ENCODE peak calls at places on chromosomes 13 and 19, in six cellular contexts. J is CD8-positive, alpha-beta memory T cell; O is astrocyte; T is pancreas; R is sigmoid colon; S is cardiac muscle cell. N is an unnamed sample.
A peak's percentile ranks its signal among the peaks of the same experiment; 100 is the strongest.

GRCh38 chr13:99380402-99380801 is 73.2 kb upstream of the GPR183 start:
- DNase-seq in J (no peak), O (no peak), T (no peak), R (no peak), S (no peak), N (no peak)

GRCh38 chr13:43085545-43085944 is 62.2 kb downstream of the DNAJC15 start:
- DNase-seq in J (no peak), O (peak; percentile 14), T (no peak), R (no peak), S (peak; percentile 42), N (no peak)

GRCh38 chr19:17227798-17228367 is 1.9 kb downstream of the OCEL1 start:
- DNase-seq in J (no peak), O (no peak), T (no peak), R (no peak), S (no peak), N (no peak)

GRCh38 chr19:27890696-27891095 is 1322.3 kb downstream of the UQCRFS1 start:
- DNase-seq in J (no peak), O (no peak), T (no peak), R (no peak), S (no peak), N (no peak)

GRCh38 chr13:51950722-51951121 is 60.5 kb downstream of the ATP7B start:
- DNase-seq in J (peak; percentile 38), O (no peak), T (no peak), R (no peak), S (no peak), N (no peak)

GRCh38 chr19:39915101-39915847 is 19.2 kb downstream of the FCGBP start:
- DNase-seq in J (no peak), O (no peak), T (no peak), R (no peak), S (no peak), N (no peak)

GRCh38 chr13:113558461-113558860 is 26.1 kb upstream of the TFDP1 start:
- DNase-seq in J (no peak), O (no peak), T (no peak), R (no peak), S (no peak), N (no peak)

GRCh38 chr13:80050252-80050651 is 290.7 kb downstream of the SPRY2 start:
- DNase-seq in J (no peak), O (peak; percentile 64), T (no peak), R (no peak), S (no peak), N (no peak)

GRCh38 chr19:47663911-47664771 is 49.1 kb upstream of the EHD2 start:
- DNase-seq in J (no peak), O (peak; percentile 99), T (peak; percentile 36), R (peak; percentile 95), S (peak; percentile 12), N (peak; percentile 83)

GRCh38 chr13:94660695-94661324 is 51.5 kb downstream of the SOX21 start:
- DNase-seq in J (no peak), O (peak; percentile 7), T (no peak), R (no peak), S (no peak), N (no peak)

GRCh38 chr13:38950987-38951386 is 39.6 kb downstream of the STOML3 start:
- DNase-seq in J (no peak), O (no peak), T (no peak), R (no peak), S (no peak), N (no peak)

GRCh38 chr13:103772576-103772975 is 706.4 kb upstream of the SLC10A2 start:
- DNase-seq in J (no peak), O (no peak), T (no peak), R (no peak), S (no peak), N (no peak)

GRCh38 chr19:35095667-35096368 is 19.8 kb upstream of the FXYD3 start:
- DNase-seq in J (no peak), O (no peak), T (no peak), R (no peak), S (no peak), N (no peak)

GRCh38 chr13:103354189-103354588 is 288.0 kb upstream of the SLC10A2 start:
- DNase-seq in J (no peak), O (peak; percentile 10), T (no peak), R (no peak), S (no peak), N (no peak)

GRCh38 chr13:100234524-100235136 is 145.7 kb downstream of the PCCA start:
- DNase-seq in J (no peak), O (peak; percentile 70), T (no peak), R (no peak), S (no peak), N (no peak)

GRCh38 chr13:98972627-98973026 is 5.2 kb downstream of the DOCK9 start:
- DNase-seq in J (no peak), O (peak; percentile 88), T (no peak), R (no peak), S (peak; percentile 66), N (peak; percentile 67)

GRCh38 chr19:44757735-44758505 is 9.4 kb downstream of the BCL3 start:
- DNase-seq in J (no peak), O (no peak), T (peak; percentile 72), R (peak; percentile 90), S (peak; percentile 90), N (no peak)

GRCh38 chr13:29721766-29722165 is 126.3 kb upstream of the SLC7A1 start:
- DNase-seq in J (no peak), O (no peak), T (no peak), R (no peak), S (no peak), N (no peak)

GRCh38 chr13:44470623-44471562 is 97.3 kb downstream of the SERP2 start:
- DNase-seq in J (peak; percentile 2), O (peak; percentile 11), T (no peak), R (no peak), S (peak; percentile 56), N (no peak)

GRCh38 chr13:46640843-46641242 is 87.9 kb downstream of the LRCH1 start:
- DNase-seq in J (no peak), O (no peak), T (no peak), R (no peak), S (no peak), N (peak; percentile 24)

GRCh38 chr19:38361633-38362075 is 12.7 kb upstream of the PSMD8 start:
- DNase-seq in J (peak; percentile 37), O (peak; percentile 59), T (peak; percentile 68), R (peak; percentile 79), S (peak; percentile 92), N (peak; percentile 37)

GRCh38 chr19:10006335-10006708 is 4.0 kb downstream of the COL5A3 start:
- DNase-seq in J (no peak), O (peak; percentile 41), T (no peak), R (peak; percentile 87), S (no peak), N (no peak)

GRCh38 chr19:52190679-52191293 is 934 bp downstream of the PPP2R1A start:
- DNase-seq in J (no peak), O (peak; percentile 40), T (peak; percentile 34), R (peak; percentile 69), S (no peak), N (no peak)

GRCh38 chr19:14375055-14375581 is 6.1 kb upstream of the ADGRE5 start:
- DNase-seq in J (peak; percentile 92), O (no peak), T (no peak), R (peak; percentile 77), S (no peak), N (no peak)
- H3K27ac ChIP-seq in J (peak overlapping the region; percentile 100), O (no peak overlapping the region), T (no peak overlapping the region), R (peak overlapping the region; percentile 88), S (peak overlapping the region; percentile 94), N (no peak overlapping the region)

GRCh38 chr19:53897459-53897858 is 11.6 kb upstream of the CACNG7 start:
- DNase-seq in J (no peak), O (no peak), T (no peak), R (no peak), S (no peak), N (no peak)
- H3K27ac ChIP-seq in J (no peak overlapping the region), O (no peak overlapping the region), T (no peak overlapping the region), R (no peak overlapping the region), S (no peak overlapping the region), N (no peak overlapping the region)

GRCh38 chr13:101654916-101655315 is 202.4 kb downstream of the ITGBL1 start:
- DNase-seq in J (no peak), O (peak; percentile 79), T (no peak), R (no peak), S (no peak), N (no peak)
- H3K27ac ChIP-seq in J (no peak overlapping the region), O (no peak overlapping the region), T (no peak overlapping the region), R (no peak overlapping the region), S (no peak overlapping the region), N (no peak overlapping the region)

DNA sequence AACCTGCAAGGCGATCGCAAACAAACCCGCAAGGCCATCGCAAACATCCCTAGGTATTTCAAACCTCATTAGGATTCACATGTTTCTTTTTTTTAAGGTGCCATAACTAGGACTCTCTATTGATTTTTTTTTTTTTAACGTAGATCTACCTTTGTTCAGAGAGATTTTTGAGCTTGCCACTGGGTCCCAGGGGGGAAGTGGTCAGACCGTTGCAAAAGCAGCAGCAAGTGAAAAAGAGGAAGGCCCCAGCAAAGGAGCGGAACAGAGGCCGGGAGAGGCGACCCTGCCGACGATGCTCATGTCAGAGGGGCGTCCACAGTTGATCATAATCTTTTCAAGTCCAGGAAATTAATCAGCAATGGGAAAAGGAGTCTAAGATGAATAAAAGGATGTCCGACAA is 32.7 kb upstream of the FLT1 start:
- DNase-seq in J (no peak), O (no peak), T (no peak), R (no peak), S (no peak), N (no peak)
- H3K27ac ChIP-seq in J (no peak overlapping the region), O (no peak overlapping the region), T (no peak overlapping the region), R (no peak overlapping the region), S (no peak overlapping the region), N (no peak overlapping the region)

DNA sequence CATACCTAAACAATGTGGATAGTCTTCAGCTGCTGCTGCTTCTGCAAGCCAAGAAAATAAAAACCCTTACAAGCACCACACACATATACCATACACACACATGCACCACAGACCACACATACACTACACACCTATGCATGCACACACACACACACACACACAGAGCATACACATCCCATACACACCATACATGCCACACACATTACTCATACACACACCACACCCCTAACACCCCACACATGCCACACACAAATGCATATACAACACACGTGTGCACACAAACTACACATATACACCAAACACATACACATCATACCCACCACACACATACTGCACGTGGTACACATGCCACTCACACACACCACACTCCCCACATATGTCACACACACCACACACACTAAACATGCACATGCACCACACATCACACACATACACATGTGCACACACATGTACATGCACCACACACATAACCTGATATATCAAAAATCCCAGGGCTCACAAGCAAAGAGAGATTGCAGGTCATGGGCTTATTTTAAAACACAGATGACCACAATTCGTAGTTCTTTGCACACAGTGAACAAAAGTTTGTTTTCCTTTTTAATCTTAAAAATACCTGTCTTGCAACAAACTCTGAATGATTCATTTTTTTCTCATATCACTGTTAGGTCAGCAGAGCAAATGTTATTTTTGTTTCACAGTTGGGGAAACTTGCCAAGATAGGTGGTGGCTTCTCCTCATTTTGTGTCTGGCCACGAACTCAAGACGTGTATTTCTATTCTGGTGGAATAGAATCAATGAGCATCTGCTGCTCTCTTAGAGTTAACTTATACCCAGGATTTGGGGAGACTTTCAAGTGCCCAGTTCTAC is 456.6 kb downstream of the FGF9 start:
- DNase-seq in J (no peak), O (no peak), T (no peak), R (no peak), S (no peak), N (no peak)
- H3K27ac ChIP-seq in J (no peak overlapping the region), O (no peak overlapping the region), T (no peak overlapping the region), R (no peak overlapping the region), S (no peak overlapping the region), N (no peak overlapping the region)